ENCODE peak calls at places on chromosome 9, in six cellular contexts. H is neuronal stem cell, E is IMR-90, X is mesenchymal stem cell, V is H9, Q is H1. O is an unnamed sample.

GRCh38 chr9:91433180-91433579 is 9.5 kb upstream of the NFIL3 start:
- DNase-seq in H (no peak), E (peak), X (peak), V (no peak), Q (no peak), O (peak)

GRCh38 chr9:113808391-113809191 is 67.5 kb upstream of the ZNF618 start:
- DNase-seq in H (no peak), E (peak), X (peak), V (no peak), Q (peak), O (no peak)

GRCh38 chr9:123365287-123365880 is 9.4 kb downstream of the CRB2 start:
- DNase-seq in H (no peak), E (no peak), X (no peak), V (peak), Q (no peak), O (no peak)

GRCh38 chr9:128339761-128340690 is at the start of gene SLC27A4:
- DNase-seq in H (peak), E (peak), X (peak), V (peak), Q (peak), O (peak)

GRCh38 chr9:113307401-113307975 is 4.3 kb upstream of the RNF183 start:
- DNase-seq in H (no peak), E (no peak), X (no peak), V (no peak), Q (no peak), O (peak)

GRCh38 chr9:72585737-72586136 is 64.3 kb downstream of the TMC1 start:
- DNase-seq in H (no peak), E (peak), X (peak), V (no peak), Q (no peak), O (no peak)

GRCh38 chr9:136309101-136309801 is 5.4 kb upstream of the CCDC187 start:
- DNase-seq in H (no peak), E (no peak), X (no peak), V (no peak), Q (no peak), O (no peak)

GRCh38 chr9:28471261-28471660 is 898.0 kb upstream of the C9orf72 start:
- DNase-seq in H (no peak), E (no peak), X (no peak), V (no peak), Q (no peak), O (no peak)

GRCh38 chr9:123863164-123863855 is 66.6 kb downstream of the DENND1A start:
- DNase-seq in H (no peak), E (no peak), X (peak), V (no peak), Q (no peak), O (no peak)

GRCh38 chr9:92444841-92445240 is 20.6 kb upstream of the OMD start:
- DNase-seq in H (no peak), E (no peak), X (no peak), V (no peak), Q (no peak), O (no peak)

GRCh38 chr9:129317179-129318011 is 139.3 kb upstream of the IER5L start:
- DNase-seq in H (no peak), E (peak), X (no peak), V (no peak), Q (peak), O (no peak)

GRCh38 chr9:12699529-12699928 is 6.3 kb downstream of the TYRP1 start:
- DNase-seq in H (no peak), E (peak), X (peak), V (no peak), Q (no peak), O (no peak)

GRCh38 chr9:9605681-9606080 is 1007.1 kb downstream of the PTPRD start:
- DNase-seq in H (no peak), E (no peak), X (no peak), V (no peak), Q (no peak), O (no peak)

GRCh38 chr9:15482146-15482545 is 28.6 kb downstream of the PSIP1 start:
- DNase-seq in H (no peak), E (no peak), X (no peak), V (no peak), Q (no peak), O (peak)

GRCh38 chr9:125854553-125855275 is 107.5 kb downstream of the PBX3 start:
- DNase-seq in H (no peak), E (peak), X (peak), V (no peak), Q (no peak), O (no peak)

GRCh38 chr9:137370865-137371520 is 52.0 kb downstream of the EXD3 start:
- DNase-seq in H (peak), E (no peak), X (no peak), V (peak), Q (peak), O (no peak)

GRCh38 chr9:111997831-111998230 is 101.2 kb downstream of the UGCG start:
- DNase-seq in H (no peak), E (no peak), X (no peak), V (no peak), Q (no peak), O (no peak)

GRCh38 chr9:134698587-134699342 is 57.2 kb downstream of the COL5A1 start:
- DNase-seq in H (peak), E (peak), X (peak), V (peak), Q (peak), O (peak)

GRCh38 chr9:136721339-136722092 is 9.1 kb downstream of the DIPK1B start:
- DNase-seq in H (no peak), E (peak), X (peak), V (peak), Q (no peak), O (no peak)

GRCh38 chr9:138047469-138048040 is 170.0 kb downstream of the CACNA1B start:
- DNase-seq in H (no peak), E (no peak), X (no peak), V (no peak), Q (peak), O (no peak)

GRCh38 chr9:20044686-20045085 is 255.8 kb upstream of the SLC24A2 start:
- DNase-seq in H (no peak), E (peak), X (peak), V (no peak), Q (no peak), O (no peak)

GRCh38 chr9:17810728-17811634 is 232.1 kb downstream of the SH3GL2 start:
- DNase-seq in H (peak), E (peak), X (peak), V (no peak), Q (no peak), O (peak)

GRCh38 chr9:98240475-98240874 is 15.0 kb downstream of the TBC1D2 start:
- DNase-seq in H (no peak), E (no peak), X (no peak), V (no peak), Q (no peak), O (no peak)
- H3K14ac ChIP-seq in H (no peak), E (no peak), X (no peak), V (no peak), Q (no peak), O (no peak)

GRCh38 chr9:120714088-120714845 is at the start of gene MEGF9:
- DNase-seq in H (peak), E (peak), X (peak), V (peak), Q (peak), O (peak)

GRCh38 chr9:120711354-120711753 is 2.9 kb downstream of the MEGF9 start:
- DNase-seq in H (no peak), E (no peak), X (peak), V (no peak), Q (no peak), O (no peak)

GRCh38 chr9:120713257-120714087 is 798 bp downstream of the MEGF9 start:
- DNase-seq in H (no peak), E (no peak), X (no peak), V (peak), Q (peak), O (peak)

GRCh38 chr9:120711841-120712538 is 2.3 kb downstream of the MEGF9 start:
- DNase-seq in H (no peak), E (no peak), X (peak), V (no peak), Q (no peak), O (peak)

GRCh38 chr9:120712539-120713031 is 1.7 kb downstream of the MEGF9 start:
- DNase-seq in H (no peak), E (no peak), X (no peak), V (no peak), Q (no peak), O (no peak)
- H3K18ac ChIP-seq in H (no peak), E (no peak), X (no peak), V (no peak), Q (no peak), O (no peak)

GRCh38 chr9:21801683-21802417 is 586 bp upstream of the MTAP start:
- DNase-seq in H (peak), E (peak), X (peak), V (peak), Q (peak), O (peak)
- H3K14ac ChIP-seq in H (no peak), E (peak), X (no peak), V (peak), Q (no peak), O (peak)

DNA sequence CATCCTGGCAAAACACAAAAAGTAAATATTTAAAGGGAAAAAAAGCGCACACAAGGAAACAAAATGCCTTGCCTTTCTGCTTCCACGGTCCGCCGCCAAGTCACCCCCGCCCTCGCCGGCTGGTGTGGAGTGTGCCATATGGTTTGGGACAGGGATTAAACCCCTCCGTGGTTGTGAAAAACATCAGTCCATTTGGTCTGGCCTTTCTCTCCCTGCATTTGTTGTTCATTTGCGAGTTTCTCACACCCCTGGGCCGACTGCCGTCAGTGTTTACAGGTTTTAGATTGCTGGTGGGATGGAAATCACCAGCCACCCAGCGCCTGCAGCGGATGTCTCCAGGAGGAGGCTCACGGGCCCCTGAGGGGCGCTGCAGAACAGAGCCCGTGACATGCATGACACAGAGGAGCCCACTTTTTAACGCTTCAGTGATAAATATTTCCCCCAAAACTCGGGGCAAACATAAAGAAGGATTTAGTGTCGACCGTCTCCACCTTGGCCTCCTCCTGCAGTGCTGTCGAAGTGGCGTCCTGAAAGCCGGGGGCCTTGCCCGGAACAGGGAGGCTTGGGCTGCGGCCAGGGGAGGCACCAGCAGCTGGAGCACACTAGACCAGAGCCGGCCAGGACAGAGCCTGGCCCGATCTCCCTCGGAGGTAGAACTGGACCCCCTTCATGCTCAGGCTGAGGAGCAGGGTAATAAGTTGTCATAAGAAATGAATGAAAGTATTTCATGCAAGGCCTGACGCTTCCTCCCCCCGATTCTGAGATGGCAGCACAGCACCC is 161.4 kb downstream of the HSD17B3 start:
- DNase-seq in H (no peak), E (no peak), X (peak), V (peak), Q (no peak), O (no peak)
- H3K18ac ChIP-seq in H (peak), E (peak), X (peak), V (no peak), Q (peak), O (no peak)

GRCh38 chr9:121568101-121568460 is 68.4 kb upstream of the GGTA1 start:
- DNase-seq in H (no peak), E (no peak), X (no peak), V (no peak), Q (no peak), O (no peak)

GRCh38 chr9:121567142-121568100 is 67.8 kb upstream of the GGTA1 start:
- DNase-seq in H (no peak), E (peak), X (no peak), V (no peak), Q (no peak), O (no peak)

GRCh38 chr9:121564861-121565260 is 65.2 kb upstream of the GGTA1 start:
- DNase-seq in H (no peak), E (no peak), X (no peak), V (no peak), Q (no peak), O (peak)

GRCh38 chr9:121568541-121569265 is 69.1 kb upstream of the GGTA1 start:
- DNase-seq in H (no peak), E (peak), X (no peak), V (no peak), Q (no peak), O (no peak)

DNA sequence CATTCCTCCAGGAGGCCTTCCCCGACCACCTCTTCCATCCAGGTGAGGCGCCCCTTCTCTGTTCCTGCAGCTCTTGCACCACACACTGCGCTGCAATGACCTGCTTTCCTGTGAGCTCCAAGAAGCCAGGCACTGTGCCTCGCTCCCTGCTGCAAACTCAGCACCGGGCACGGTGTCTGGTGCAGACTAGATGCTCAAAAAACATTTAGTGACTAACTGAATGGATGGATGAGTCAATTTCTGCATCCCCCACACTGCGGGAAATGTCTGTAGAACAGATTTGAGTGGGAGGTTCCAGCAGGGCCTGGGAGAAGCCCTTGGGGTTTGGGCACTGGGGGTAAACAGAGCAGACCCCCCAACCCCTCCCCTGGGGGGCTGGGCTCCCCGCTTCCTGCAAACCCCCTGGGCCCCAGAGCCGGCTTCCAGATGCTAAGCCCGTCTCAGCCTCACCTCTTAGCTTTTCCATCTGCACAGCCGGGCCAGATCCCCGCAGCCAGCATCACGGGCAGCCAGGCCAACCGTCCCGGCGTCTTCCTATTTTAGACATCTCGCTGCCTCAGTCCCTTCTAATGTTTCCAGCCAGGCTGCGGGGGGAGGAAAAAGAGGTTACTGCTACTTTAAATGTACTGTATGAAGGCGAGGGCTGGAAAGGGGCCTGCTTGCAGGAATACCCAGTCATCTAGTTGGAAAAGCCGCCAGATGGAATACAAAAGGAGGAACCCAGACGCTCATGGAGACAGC is 66.9 kb upstream of the GGTA1 start:
- DNase-seq in H (no peak), E (peak), X (peak), V (no peak), Q (no peak), O (no peak)
- H3K14ac ChIP-seq in H (no peak), E (peak), X (no peak), V (no peak), Q (no peak), O (no peak)

GRCh38 chr9:106417685-106418084 is 445.3 kb upstream of the ZNF462 start:
- DNase-seq in H (no peak), E (no peak), X (no peak), V (no peak), Q (no peak), O (no peak)
- H3K18ac ChIP-seq in H (no peak), E (no peak), X (no peak), V (no peak), Q (no peak), O (no peak)

DNA sequence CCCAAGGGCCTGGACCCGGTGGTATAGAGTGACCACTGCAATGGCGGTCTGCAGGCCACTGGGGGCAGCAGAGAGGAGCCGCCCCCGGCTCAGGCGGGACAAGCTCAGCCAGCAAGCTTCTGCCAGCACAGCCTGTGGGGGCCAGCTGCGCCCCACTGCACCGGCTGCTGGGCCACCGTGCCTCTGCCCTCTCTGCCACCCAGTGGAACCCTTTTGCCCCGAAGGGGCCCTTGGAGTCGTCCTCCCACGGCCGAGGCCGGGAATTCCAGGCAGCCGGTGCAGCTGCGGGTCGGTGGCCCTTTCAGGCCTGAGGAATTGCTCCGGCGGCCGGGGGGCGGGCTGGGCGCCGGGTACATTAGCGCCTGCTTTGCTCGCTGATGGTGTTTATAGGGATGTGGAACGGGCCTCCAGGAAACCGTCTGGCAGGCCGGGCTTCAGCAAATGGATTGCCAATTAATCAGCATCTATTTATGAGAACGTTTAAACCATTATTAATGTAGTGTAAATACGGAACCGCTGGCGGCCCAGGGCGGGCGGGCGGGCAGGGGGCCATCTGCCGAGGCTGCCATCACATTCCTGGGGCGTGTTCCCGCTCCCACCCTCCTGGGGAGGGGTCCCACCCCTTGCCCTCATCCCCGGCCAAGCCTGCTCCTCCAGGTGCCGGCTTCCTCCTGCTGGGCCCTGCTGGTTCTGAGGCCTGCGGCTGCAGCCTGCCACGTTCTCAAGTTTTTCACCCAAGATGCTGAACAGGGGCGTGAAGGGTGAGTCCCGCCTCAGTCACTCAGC is 127.4 kb downstream of the BARX1 start:
- DNase-seq in H (peak), E (peak), X (peak), V (peak), Q (peak), O (peak)
- H3K14ac ChIP-seq in H (no peak), E (no peak), X (no peak), V (no peak), Q (no peak), O (no peak)